ENCODE peak calls at places on chromosomes 11 and 22, in seven cellular contexts. S is bronchial epithelial cell; O is NCI-H774; P is H1; G is amygdala; U is neural crest cell; E is stimulated activated CD4-positive, alpha-beta T cell treated with anti-CD3 and anti-CD28 coated beads, Interleukin-12 subunit alpha, Interleukin-12 subunit beta, amount 100 ng/mL, for 4 hours. J is an unnamed sample.
A peak's percentile ranks its signal among the peaks of the same experiment; 100 is the strongest.

GRCh38 chr11:45501277-45501979 is 164.0 kb downstream of the CHST1 start:
- DNase-seq in S (no peak), O (no peak), P (no peak), G (no peak), U (peak; percentile 21), E (no peak), J (no peak)

GRCh38 chr22:38761202-38762162 is 5.7 kb upstream of the SUN2 start:
- DNase-seq in S (no peak), O (no peak), P (no peak), G (no peak), U (no peak), E (no peak), J (no peak)

GRCh38 chr11:107018902-107019493 is 722 bp upstream of the GUCY1A2 start:
- DNase-seq in S (peak; percentile 41), O (no peak), P (peak; percentile 83), G (peak; percentile 56), U (peak; percentile 58), E (no peak), J (peak; percentile 32)

GRCh38 chr11:90124371-90124770 is 10.1 kb upstream of the NAALAD2 start:
- DNase-seq in S (no peak), O (no peak), P (no peak), G (no peak), U (no peak), E (no peak), J (no peak)

GRCh38 chr22:50342651-50343540 is at the start of gene PPP6R2:
- DNase-seq in S (peak; percentile 47), O (peak; percentile 22), P (peak; percentile 96), G (peak; percentile 76), U (peak; percentile 85), E (peak; percentile 93), J (peak; percentile 52)

GRCh38 chr22:40051322-40051721 is 56.6 kb downstream of the FAM83F start:
- DNase-seq in S (no peak), O (no peak), P (no peak), G (no peak), U (no peak), E (no peak), J (no peak)

GRCh38 chr22:49937758-49938564 is 19.5 kb downstream of the CRELD2 start:
- DNase-seq in S (no peak), O (no peak), P (no peak), G (peak; percentile 65), U (no peak), E (no peak), J (no peak)

GRCh38 chr11:79708319-79708928 is 267.6 kb upstream of the TENM4 start:
- DNase-seq in S (peak; percentile 60), O (peak; percentile 68), P (peak; percentile 51), G (no peak), U (peak; percentile 35), E (no peak), J (peak; percentile 60)

GRCh38 chr11:120184946-120185677 is 25.7 kb upstream of the OAF start:
- DNase-seq in S (no peak), O (no peak), P (peak; percentile 41), G (no peak), U (no peak), E (no peak), J (no peak)